ENCODE peak calls at places on chromosomes 5 and 9, in five cellular contexts. L is mucosa of descending colon, F is IMR-90, A is stomach, R is GM23248. B is an unnamed sample.

GRCh38 chr5:78568212-78568611 is 80.4 kb downstream of the LHFPL2 start:
- DNase-seq in L (no peak), F (no peak), A (no peak), R (no peak), B (no peak)

GRCh38 chr5:119063579-119064379 is 7.1 kb upstream of the DMXL1 start:
- DNase-seq in L (peak; percentile 35), F (peak; percentile 41), A (no peak), R (peak; percentile 45), B (peak; percentile 38)

GRCh38 chr5:77390222-77390621 is 101.9 kb downstream of the WDR41 start:
- DNase-seq in L (no peak), F (no peak), A (no peak), R (peak; percentile 22), B (no peak)

GRCh38 chr5:113204525-113205161 is 228.0 kb downstream of the DCP2 start:
- DNase-seq in L (peak; percentile 20), F (peak; percentile 64), A (no peak), R (peak; percentile 76), B (no peak)

GRCh38 chr9:19785230-19785629 is 3.6 kb downstream of the SLC24A2 start:
- DNase-seq in L (no peak), F (no peak), A (no peak), R (no peak), B (no peak)

GRCh38 chr5:885529-885928 is 7.1 kb downstream of the BRD9 start:
- DNase-seq in L (no peak), F (no peak), A (no peak), R (no peak), B (no peak)

GRCh38 chr5:157709346-157709745 is 21.9 kb upstream of the THG1L start:
- DNase-seq in L (no peak), F (no peak), A (no peak), R (no peak), B (no peak)

GRCh38 chr5:143976055-143976454 is 164.1 kb downstream of the HMHB1 start:
- DNase-seq in L (no peak), F (peak; percentile 30), A (no peak), R (peak; percentile 44), B (no peak)

GRCh38 chr5:68458416-68458815 is 242.9 kb downstream of the PIK3R1 start:
- DNase-seq in L (no peak), F (no peak), A (no peak), R (no peak), B (peak; percentile 7)

GRCh38 chr5:66551920-66552319 is 44.3 kb upstream of the MAST4 start:
- DNase-seq in L (no peak), F (no peak), A (no peak), R (peak; percentile 33), B (no peak)

GRCh38 chr5:139640432-139641115 is 7.6 kb upstream of the CXXC5 start:
- DNase-seq in L (peak; percentile 13), F (no peak), A (peak; percentile 21), R (no peak), B (no peak)

GRCh38 chr9:118331622-118332045 is 627.4 kb downstream of the TLR4 start:
- DNase-seq in L (no peak), F (no peak), A (no peak), R (peak; percentile 69), B (no peak)

GRCh38 chr5:131541071-131541470 is 94.0 kb downstream of the RAPGEF6 start:
- DNase-seq in L (no peak), F (peak; percentile 10), A (no peak), R (peak; percentile 13), B (no peak)

GRCh38 chr5:132466453-132467291 is 23.9 kb downstream of the IRF1 start:
- DNase-seq in L (peak; percentile 61), F (peak; percentile 17), A (peak; percentile 51), R (no peak), B (peak; percentile 47)

GRCh38 chr5:14871084-14871572 is 450 bp downstream of the ANKH start:
- DNase-seq in L (peak; percentile 57), F (no peak), A (no peak), R (peak; percentile 42), B (peak; percentile 47)

GRCh38 chr9:112135706-112136105 is 39.4 kb downstream of the SUSD1 start:
- DNase-seq in L (peak; percentile 76), F (no peak), A (peak; percentile 31), R (no peak), B (no peak)

GRCh38 chr9:124593080-124594058 is 86.2 kb upstream of the NR5A1 start:
- DNase-seq in L (no peak), F (peak; percentile 12), A (no peak), R (peak; percentile 30), B (no peak)

GRCh38 chr5:57174850-57175525 is 1.1 kb downstream of the GPBP1 start:
- DNase-seq in L (peak; percentile 29), F (no peak), A (no peak), R (peak; percentile 32), B (no peak)

GRCh38 chr5:14872070-14872989 is 752 bp upstream of the ANKH start:
- DNase-seq in L (peak; percentile 82), F (peak; percentile 8), A (peak; percentile 58), R (peak; percentile 78), B (peak; percentile 74)

DNA sequence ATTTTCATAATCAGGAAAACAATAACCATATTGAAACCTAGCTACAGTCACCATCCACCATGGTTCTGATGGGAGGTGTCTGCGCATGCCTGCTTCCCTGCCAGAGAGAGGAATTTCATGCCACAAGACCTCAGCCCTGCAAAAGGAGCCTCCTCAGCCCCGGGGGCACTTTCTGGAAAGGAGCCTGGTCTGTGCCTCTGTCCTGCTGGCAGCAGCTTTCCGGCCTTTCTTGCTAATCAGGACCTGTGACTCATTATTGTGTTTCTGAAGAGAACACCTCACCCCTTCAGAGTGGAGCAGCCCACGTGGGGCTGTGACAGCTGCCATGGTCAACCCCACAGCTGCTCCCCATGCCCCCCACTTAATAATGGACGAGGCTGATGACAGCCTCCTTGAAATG is 64.1 kb upstream of the OLFM1 start:
- DNase-seq in L (no peak), F (no peak), A (no peak), R (peak; percentile 36), B (no peak)
- H3K4me1 ChIP-seq in L (no peaks in the 10 kb centered on the region), F (no peaks in the 10 kb centered on the region), A (no peaks in the 10 kb centered on the region), R (no peaks in the 10 kb centered on the region), B (no peaks in the 10 kb centered on the region)

DNA sequence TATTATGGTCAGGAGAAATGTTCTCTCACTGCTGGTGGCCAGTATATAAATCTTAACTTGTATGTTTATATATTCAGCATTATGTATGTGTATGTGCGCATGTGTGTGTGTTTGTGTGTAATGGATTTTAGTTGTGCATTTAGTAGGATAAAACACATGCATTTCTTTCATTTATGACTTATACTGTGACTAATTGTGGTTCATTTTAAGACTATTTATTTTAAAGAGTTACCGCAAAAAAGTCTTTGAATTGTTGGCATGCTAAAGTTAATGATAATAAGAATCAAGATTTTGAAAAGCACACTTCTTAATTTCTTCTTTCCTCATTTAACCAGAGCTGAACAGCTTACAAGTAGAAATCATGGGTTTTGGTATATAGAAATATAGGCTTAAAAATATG is 60.9 kb downstream of the RAI14 start:
- DNase-seq in L (no peak), F (peak; percentile 85), A (no peak), R (peak; percentile 56), B (no peak)
- H3K4me1 ChIP-seq in L (no peaks in the 10 kb centered on the region), F (peaks cover 36% of the 10 kb centered on the region), A (no peaks in the 10 kb centered on the region), R (peaks cover 42% of the 10 kb centered on the region), B (no peaks in the 10 kb centered on the region)

GRCh38 chr5:150443242-150444075 is 6.1 kb downstream of the RPS14 start:
- DNase-seq in L (no peak), F (no peak), A (no peak), R (no peak), B (no peak)
- H3K4me1 ChIP-seq in L (peaks cover 9% of the 10 kb centered on the region), F (peaks cover 4% of the 10 kb centered on the region), A (peaks cover 7% of the 10 kb centered on the region), R (peaks cover 9% of the 10 kb centered on the region), B (peaks cover 19% of the 10 kb centered on the region)

GRCh38 chr5:96322217-96322616 is 110.8 kb downstream of the PCSK1 start:
- DNase-seq in L (no peak), F (no peak), A (no peak), R (no peak), B (no peak)
- H3K4me1 ChIP-seq in L (no peaks in the 10 kb centered on the region), F (peaks cover 12% of the 10 kb centered on the region), A (no peaks in the 10 kb centered on the region), R (peaks cover 39% of the 10 kb centered on the region), B (no peaks in the 10 kb centered on the region)

DNA sequence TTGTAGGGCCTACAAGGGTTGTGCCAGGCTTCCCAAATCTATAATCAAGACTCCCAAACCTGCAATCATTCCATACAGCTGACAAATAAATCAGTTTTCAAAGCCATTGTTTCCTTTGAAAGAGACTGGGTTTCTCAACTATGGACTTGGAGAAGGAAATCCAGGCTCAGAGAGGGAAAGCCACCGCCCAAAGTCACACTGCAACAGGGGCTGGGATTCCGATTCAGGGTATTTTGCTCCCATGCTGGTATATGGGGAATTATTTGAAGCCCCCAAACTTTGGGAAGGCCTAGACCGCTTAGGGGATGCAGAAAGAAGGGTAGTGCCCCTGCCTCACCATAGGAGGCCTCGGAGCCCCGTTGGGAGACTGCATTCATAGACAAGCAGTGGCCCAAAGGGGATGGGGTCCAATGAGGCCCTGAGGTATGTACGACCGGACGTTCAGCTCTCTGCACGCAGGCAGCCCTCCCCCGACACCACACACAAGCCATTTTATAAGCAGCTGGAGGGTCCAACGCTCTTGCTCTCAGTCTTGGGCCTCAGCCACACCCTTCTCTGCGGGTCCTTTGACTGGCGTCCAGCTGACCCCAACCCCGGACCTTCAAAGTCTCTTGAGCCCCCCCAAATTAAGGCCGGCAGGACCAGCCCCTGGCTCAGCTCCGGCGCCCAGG is 712 bp downstream of the ANXA6 start:
- DNase-seq in L (peak; percentile 24), F (peak; percentile 23), A (no peak), R (peak; percentile 61), B (no peak)
- H3K4me1 ChIP-seq in L (peaks cover 3% of the 10 kb centered on the region), F (peaks cover 15% of the 10 kb centered on the region), A (peaks cover 48% of the 10 kb centered on the region), R (peaks cover 30% of the 10 kb centered on the region), B (peaks cover 65% of the 10 kb centered on the region)

DNA sequence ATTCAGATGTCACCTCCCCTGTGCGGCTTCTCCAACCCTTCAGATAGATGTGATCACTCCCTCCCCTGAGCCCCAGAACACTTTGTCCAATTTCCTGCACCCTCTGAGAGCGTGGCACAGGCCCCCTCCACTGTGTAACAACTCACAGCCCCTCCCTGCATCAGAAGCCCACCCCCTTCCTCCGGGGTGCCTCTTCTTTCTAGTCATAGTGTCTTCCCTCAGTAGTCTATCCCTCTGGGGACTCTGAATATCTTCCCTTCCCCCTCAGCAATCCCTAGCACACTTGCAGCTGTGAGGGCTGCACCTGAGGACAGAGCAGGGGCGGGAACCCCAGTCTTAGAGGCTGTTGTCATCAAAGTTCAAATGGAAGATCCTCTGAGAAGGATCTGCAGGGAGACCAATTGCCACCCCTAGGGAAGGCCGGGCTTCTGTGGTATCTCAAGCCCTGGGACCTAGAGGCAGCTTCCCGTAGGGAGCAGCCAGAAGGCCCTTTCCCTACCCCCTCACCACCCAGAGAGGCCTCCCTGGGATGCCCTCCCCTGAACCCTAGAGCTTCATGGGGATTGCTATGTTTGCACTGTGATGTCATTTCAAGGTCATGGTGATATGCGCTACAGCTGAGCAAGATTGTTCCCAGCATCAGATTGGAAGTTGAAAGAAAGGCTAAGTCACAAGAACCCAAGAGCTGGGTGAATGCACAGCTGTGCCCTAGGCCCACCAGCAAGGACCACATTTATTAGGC is 70.7 kb downstream of the THBS4 start:
- DNase-seq in L (no peak), F (no peak), A (no peak), R (no peak), B (no peak)
- H3K4me1 ChIP-seq in L (no peaks in the 10 kb centered on the region), F (no peaks in the 10 kb centered on the region), A (no peaks in the 10 kb centered on the region), R (no peaks in the 10 kb centered on the region), B (no peaks in the 10 kb centered on the region)

DNA sequence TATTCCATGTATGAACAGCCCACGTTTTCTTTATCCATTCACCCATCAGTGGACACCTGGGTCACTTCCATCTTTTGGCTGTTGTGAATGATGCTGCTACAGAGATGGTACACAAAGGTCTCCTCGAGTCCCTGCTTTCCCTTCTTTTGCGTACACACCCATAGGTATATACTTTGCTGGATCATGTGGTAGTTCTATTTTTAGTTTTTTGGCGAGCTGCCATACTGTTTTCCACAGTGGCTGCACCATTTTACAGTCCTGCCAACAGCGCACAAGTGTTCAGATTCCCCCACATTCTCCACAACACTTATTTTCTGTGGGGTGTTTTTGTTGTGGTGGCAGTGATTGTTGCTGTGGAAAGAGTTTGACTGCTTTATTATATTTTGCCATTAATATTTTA is 16.2 kb downstream of the RAPGEF1 start:
- DNase-seq in L (no peak), F (no peak), A (no peak), R (no peak), B (no peak)
- H3K4me1 ChIP-seq in L (peaks cover 22% of the 10 kb centered on the region), F (peaks cover 10% of the 10 kb centered on the region), A (peaks cover 17% of the 10 kb centered on the region), R (peaks cover 20% of the 10 kb centered on the region), B (peaks cover 64% of the 10 kb centered on the region)

GRCh38 chr9:95076696-95077052 is 240.8 kb downstream of the FANCC start:
- DNase-seq in L (no peak), F (no peak), A (no peak), R (no peak), B (no peak)
- H3K4me1 ChIP-seq in L (peaks cover 42% of the 10 kb centered on the region), F (peaks cover 19% of the 10 kb centered on the region), A (peaks cover 85% of the 10 kb centered on the region), R (no peaks in the 10 kb centered on the region), B (no peaks in the 10 kb centered on the region)